ENCODE peak calls at places on chromosomes 12 and 14, in six cellular contexts. One of them, this sample, is unnamed.

GRCh38 chr12:120642806-120643205 is 2.4 kb downstream of the CABP1 start:
- DNase-seq in Panc1: no peak
- DNase-seq in prostate gland: no peak
- DNase-seq in epithelial cell of proximal tubule: peak
- DNase-seq in neural crest cell: no peak
- DNase-seq in thoracic aorta: no peak
- DNase-seq in this sample: no peak

GRCh38 chr12:49347307-49348237 is 884 bp downstream of the DNAJC22 start:
- DNase-seq in neural crest cell: peak
- DNase-seq in epithelial cell of proximal tubule: no peak
- DNase-seq in Panc1: no peak
- DNase-seq in thoracic aorta: no peak
- DNase-seq in prostate gland: peak
- DNase-seq in this sample: peak

GRCh38 chr12:43816168-43816567 is 10.1 kb upstream of the TWF1 start:
- DNase-seq in epithelial cell of proximal tubule: no peak
- DNase-seq in thoracic aorta: no peak
- DNase-seq in neural crest cell: no peak
- DNase-seq in Panc1: no peak
- DNase-seq in prostate gland: no peak
- DNase-seq in this sample: no peak

GRCh38 chr12:4228122-4228580 is 45.4 kb upstream of the CCND2 start:
- DNase-seq in prostate gland: no peak
- DNase-seq in thoracic aorta: no peak
- DNase-seq in epithelial cell of proximal tubule: no peak
- DNase-seq in Panc1: no peak
- DNase-seq in neural crest cell: no peak
- DNase-seq in this sample: no peak

GRCh38 chr14:65302571-65303184 is 109.9 kb upstream of the FUT8 start:
- DNase-seq in Panc1: no peak
- DNase-seq in thoracic aorta: no peak
- DNase-seq in prostate gland: no peak
- DNase-seq in epithelial cell of proximal tubule: no peak
- DNase-seq in neural crest cell: no peak
- DNase-seq in this sample: no peak

GRCh38 chr12:75735853-75736252 is 224.4 kb upstream of the KRR1 start:
- DNase-seq in epithelial cell of proximal tubule: no peak
- DNase-seq in prostate gland: no peak
- DNase-seq in thoracic aorta: no peak
- DNase-seq in neural crest cell: no peak
- DNase-seq in Panc1: no peak
- DNase-seq in this sample: peak

GRCh38 chr14:95564060-95564459 is 29.2 kb downstream of the GLRX5 start:
- DNase-seq in thoracic aorta: no peak
- DNase-seq in epithelial cell of proximal tubule: no peak
- DNase-seq in neural crest cell: no peak
- DNase-seq in prostate gland: no peak
- DNase-seq in Panc1: no peak
- DNase-seq in this sample: peak

GRCh38 chr14:71130491-71131179 is 223.4 kb downstream of the PCNX1 start:
- DNase-seq in thoracic aorta: no peak
- DNase-seq in neural crest cell: no peak
- DNase-seq in Panc1: no peak
- DNase-seq in prostate gland: no peak
- DNase-seq in epithelial cell of proximal tubule: no peak
- DNase-seq in this sample: peak

GRCh38 chr14:59632381-59632780 is 55.8 kb upstream of the CCDC175 start:
- DNase-seq in epithelial cell of proximal tubule: peak
- DNase-seq in thoracic aorta: no peak
- DNase-seq in prostate gland: peak
- DNase-seq in Panc1: no peak
- DNase-seq in neural crest cell: peak
- DNase-seq in this sample: peak

GRCh38 chr12:108635997-108636808 is 2.5 kb upstream of the SELPLG start:
- DNase-seq in neural crest cell: no peak
- DNase-seq in epithelial cell of proximal tubule: no peak
- DNase-seq in Panc1: no peak
- DNase-seq in prostate gland: no peak
- DNase-seq in thoracic aorta: no peak
- DNase-seq in this sample: no peak

GRCh38 chr14:99561827-99562226 is 42.2 kb downstream of the CCDC85C start:
- DNase-seq in Panc1: no peak
- DNase-seq in neural crest cell: no peak
- DNase-seq in prostate gland: no peak
- DNase-seq in epithelial cell of proximal tubule: no peak
- DNase-seq in thoracic aorta: no peak
- DNase-seq in this sample: no peak

GRCh38 chr14:100654814-100655795 is 67.9 kb upstream of the BEGAIN start:
- DNase-seq in prostate gland: no peak
- DNase-seq in epithelial cell of proximal tubule: no peak
- DNase-seq in neural crest cell: peak
- DNase-seq in Panc1: no peak
- DNase-seq in thoracic aorta: no peak
- DNase-seq in this sample: no peak

GRCh38 chr12:28027947-28028724 is 55.6 kb upstream of the PTHLH start:
- DNase-seq in epithelial cell of proximal tubule: no peak
- DNase-seq in thoracic aorta: no peak
- DNase-seq in prostate gland: no peak
- DNase-seq in neural crest cell: no peak
- DNase-seq in Panc1: no peak
- DNase-seq in this sample: no peak

GRCh38 chr12:2631613-2632350 is 163.0 kb upstream of the FKBP4 start:
- DNase-seq in neural crest cell: no peak
- DNase-seq in thoracic aorta: no peak
- DNase-seq in Panc1: no peak
- DNase-seq in prostate gland: no peak
- DNase-seq in epithelial cell of proximal tubule: no peak
- DNase-seq in this sample: no peak

GRCh38 chr12:125549171-125549570 is 483.9 kb downstream of the AACS start:
- DNase-seq in Panc1: no peak
- DNase-seq in neural crest cell: no peak
- DNase-seq in prostate gland: no peak
- DNase-seq in epithelial cell of proximal tubule: no peak
- DNase-seq in thoracic aorta: no peak
- DNase-seq in this sample: no peak

GRCh38 chr12:125544979-125545378 is 479.7 kb downstream of the AACS start:
- DNase-seq in prostate gland: no peak
- DNase-seq in Panc1: no peak
- DNase-seq in thoracic aorta: no peak
- DNase-seq in epithelial cell of proximal tubule: no peak
- DNase-seq in neural crest cell: no peak
- DNase-seq in this sample: no peak

GRCh38 chr12:125552223-125552747 is 487.1 kb downstream of the AACS start:
- DNase-seq in prostate gland: no peak
- DNase-seq in epithelial cell of proximal tubule: no peak
- DNase-seq in Panc1: no peak
- DNase-seq in thoracic aorta: no peak
- DNase-seq in neural crest cell: no peak
- DNase-seq in this sample: no peak

DNA sequence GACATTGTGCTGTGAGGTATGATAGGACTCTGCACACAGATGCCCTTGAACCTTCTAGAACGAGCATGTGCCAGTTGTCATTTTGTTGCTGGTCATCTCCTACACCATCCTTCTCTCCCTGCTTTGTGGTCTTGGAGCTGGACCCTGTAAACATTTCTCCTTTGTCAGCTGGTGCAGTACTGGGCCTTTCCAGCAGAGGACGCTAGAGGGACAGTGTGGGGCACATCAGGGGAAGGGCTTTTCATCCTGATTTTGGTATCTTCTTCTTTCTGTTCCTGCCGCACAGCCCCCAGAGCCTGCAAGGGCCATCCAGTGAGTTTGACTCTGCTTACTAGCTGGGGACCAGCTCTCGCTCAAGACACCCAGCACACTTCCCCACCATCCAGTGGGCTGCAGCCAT is 484.6 kb downstream of the AACS start:
- DNase-seq in Panc1: peak
- DNase-seq in neural crest cell: no peak
- DNase-seq in prostate gland: no peak
- DNase-seq in epithelial cell of proximal tubule: no peak
- DNase-seq in thoracic aorta: no peak
- DNase-seq in this sample: no peak
- TF ChIP-seq CTCF in Panc1: peak
- TF ChIP-seq CTCF in neural crest cell: peak
- TF ChIP-seq CTCF in prostate gland: no peak
- TF ChIP-seq CTCF in epithelial cell of proximal tubule: peak
- TF ChIP-seq CTCF in thoracic aorta: peak
- TF ChIP-seq CTCF in this sample: peak

GRCh38 chr14:22387776-22388241 is 201.2 kb downstream of the DAD1 start:
- DNase-seq in prostate gland: no peak
- DNase-seq in epithelial cell of proximal tubule: no peak
- DNase-seq in neural crest cell: no peak
- DNase-seq in thoracic aorta: no peak
- DNase-seq in Panc1: no peak
- DNase-seq in this sample: no peak
- TF ChIP-seq CTCF in prostate gland: no peak
- TF ChIP-seq CTCF in epithelial cell of proximal tubule: no peak
- TF ChIP-seq CTCF in neural crest cell: no peak
- TF ChIP-seq CTCF in thoracic aorta: no peak
- TF ChIP-seq CTCF in Panc1: peak
- TF ChIP-seq CTCF in this sample: no peak

GRCh38 chr14:73746540-73747385 is 32.6 kb upstream of the PNMA1 start:
- DNase-seq in Panc1: no peak
- DNase-seq in epithelial cell of proximal tubule: no peak
- DNase-seq in prostate gland: no peak
- DNase-seq in neural crest cell: no peak
- DNase-seq in thoracic aorta: no peak
- DNase-seq in this sample: no peak
- TF ChIP-seq CTCF in Panc1: no peak
- TF ChIP-seq CTCF in epithelial cell of proximal tubule: peak
- TF ChIP-seq CTCF in prostate gland: peak
- TF ChIP-seq CTCF in neural crest cell: no peak
- TF ChIP-seq CTCF in thoracic aorta: no peak
- TF ChIP-seq CTCF in this sample: peak

GRCh38 chr14:81991998-81992397 is 458.3 kb upstream of the SEL1L start:
- DNase-seq in epithelial cell of proximal tubule: no peak
- DNase-seq in Panc1: no peak
- DNase-seq in thoracic aorta: no peak
- DNase-seq in prostate gland: no peak
- DNase-seq in neural crest cell: no peak
- DNase-seq in this sample: no peak
- TF ChIP-seq CTCF in epithelial cell of proximal tubule: peak
- TF ChIP-seq CTCF in Panc1: peak
- TF ChIP-seq CTCF in thoracic aorta: no peak
- TF ChIP-seq CTCF in prostate gland: no peak
- TF ChIP-seq CTCF in neural crest cell: peak
- TF ChIP-seq CTCF in this sample: no peak

DNA sequence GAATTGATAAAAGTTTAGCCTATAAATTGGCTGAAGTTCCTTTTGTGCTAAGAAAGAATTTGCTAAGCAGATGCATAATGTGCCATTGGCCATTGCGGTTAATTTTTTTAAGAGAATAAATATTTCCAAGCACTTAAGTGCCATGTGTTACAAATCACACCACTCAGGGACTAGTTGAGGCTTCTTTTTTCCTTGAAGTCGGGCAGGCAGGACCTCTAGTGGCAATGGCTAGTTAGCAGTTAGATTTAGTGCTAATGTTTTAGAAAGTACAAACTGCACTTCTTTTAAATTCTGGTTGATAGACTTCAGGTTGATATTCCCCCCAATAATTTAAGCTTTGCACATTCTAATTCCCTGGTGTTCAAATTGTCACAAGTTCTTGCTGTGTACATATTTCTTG is 294.3 kb downstream of the APAF1 start:
- DNase-seq in thoracic aorta: no peak
- DNase-seq in Panc1: no peak
- DNase-seq in prostate gland: no peak
- DNase-seq in epithelial cell of proximal tubule: no peak
- DNase-seq in neural crest cell: no peak
- DNase-seq in this sample: peak
- TF ChIP-seq CTCF in thoracic aorta: no peak
- TF ChIP-seq CTCF in Panc1: peak
- TF ChIP-seq CTCF in prostate gland: no peak
- TF ChIP-seq CTCF in epithelial cell of proximal tubule: peak
- TF ChIP-seq CTCF in neural crest cell: peak
- TF ChIP-seq CTCF in this sample: peak

GRCh38 chr12:34625116-34625515 is 602.8 kb downstream of the ALG10 start:
- DNase-seq in Panc1: peak
- DNase-seq in neural crest cell: no peak
- DNase-seq in prostate gland: no peak
- DNase-seq in epithelial cell of proximal tubule: no peak
- DNase-seq in thoracic aorta: no peak
- DNase-seq in this sample: peak
- TF ChIP-seq CTCF in Panc1: peak
- TF ChIP-seq CTCF in neural crest cell: peak
- TF ChIP-seq CTCF in prostate gland: no peak
- TF ChIP-seq CTCF in epithelial cell of proximal tubule: peak
- TF ChIP-seq CTCF in thoracic aorta: no peak
- TF ChIP-seq CTCF in this sample: no peak

GRCh38 chr12:6613776-6614512 is 6.8 kb upstream of the CHD4 start:
- DNase-seq in epithelial cell of proximal tubule: peak
- DNase-seq in prostate gland: peak
- DNase-seq in neural crest cell: peak
- DNase-seq in thoracic aorta: peak
- DNase-seq in Panc1: no peak
- DNase-seq in this sample: peak
- TF ChIP-seq CTCF in epithelial cell of proximal tubule: peak
- TF ChIP-seq CTCF in prostate gland: peak
- TF ChIP-seq CTCF in neural crest cell: no peak
- TF ChIP-seq CTCF in thoracic aorta: no peak
- TF ChIP-seq CTCF in Panc1: no peak
- TF ChIP-seq CTCF in this sample: peak

DNA sequence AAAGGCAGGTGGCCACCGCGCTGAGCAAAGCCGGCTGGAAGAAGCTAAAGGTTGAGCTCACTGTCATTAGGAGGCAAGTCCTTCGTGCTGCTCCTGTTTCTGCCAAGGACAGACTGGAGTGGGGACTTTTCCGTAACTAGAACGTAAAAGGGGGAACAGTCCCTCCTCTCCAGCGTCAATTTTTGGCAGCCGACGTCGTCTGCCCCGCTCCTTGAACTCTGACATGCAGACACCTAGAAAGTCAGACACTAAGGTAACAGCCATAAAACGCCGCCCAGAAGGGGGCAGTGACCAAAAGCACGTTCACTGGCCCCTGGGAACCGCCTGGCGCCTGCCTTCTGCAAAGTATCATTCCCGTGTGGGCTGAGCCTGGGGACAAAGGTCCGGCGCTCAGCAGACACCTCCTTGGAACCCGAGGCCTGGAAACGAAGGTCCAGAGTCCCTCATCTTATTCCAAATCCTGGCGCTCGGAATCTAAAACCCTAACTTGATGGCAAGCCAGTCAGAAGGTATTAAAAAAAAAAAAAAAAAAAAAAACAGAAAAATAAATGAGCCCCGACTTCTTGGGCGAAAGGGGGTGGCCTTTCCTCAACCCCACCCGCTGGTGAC is 1.1 kb upstream of the LRP1 start:
- DNase-seq in thoracic aorta: no peak
- DNase-seq in Panc1: no peak
- DNase-seq in prostate gland: peak
- DNase-seq in neural crest cell: peak
- DNase-seq in epithelial cell of proximal tubule: no peak
- DNase-seq in this sample: no peak
- TF ChIP-seq CTCF in thoracic aorta: peak
- TF ChIP-seq CTCF in Panc1: no peak
- TF ChIP-seq CTCF in prostate gland: peak
- TF ChIP-seq CTCF in neural crest cell: peak
- TF ChIP-seq CTCF in epithelial cell of proximal tubule: peak
- TF ChIP-seq CTCF in this sample: peak